ENCODE peak calls at places on chromosomes 11 and 22, in four cellular contexts. H is GM12878, O is K562, P is HepG2. Z is an unnamed sample.

GRCh38 chr11:128628343-128628673 is 41.0 kb upstream of the ETS1 start:
- DNase-seq in H (no peak), O (no peak), P (no peak), Z (no peak)

GRCh38 chr22:20128902-20129746 is 2.5 kb upstream of the ZDHHC8 start:
- DNase-seq in H (no peak), O (peak; percentile 90), P (peak; percentile 49), Z (no peak)

GRCh38 chr22:44723801-44724200 is 21.8 kb downstream of the PRR5 start:
- DNase-seq in H (peak; percentile 21), O (no peak), P (peak; percentile 34), Z (peak; percentile 64)

GRCh38 chr11:12723410-12724297 is 49.4 kb downstream of the TEAD1 start:
- DNase-seq in H (no peak), O (no peak), P (peak; percentile 73), Z (peak; percentile 79)

GRCh38 chr11:110337570-110338193 is 41.3 kb upstream of the RDX start:
- DNase-seq in H (no peak), O (no peak), P (no peak), Z (peak; percentile 76)

GRCh38 chr11:117730256-117730800 is 66.7 kb downstream of the DSCAML1 start:
- DNase-seq in H (no peak), O (no peak), P (no peak), Z (no peak)

GRCh38 chr11:2932850-2933251 is 3.6 kb upstream of the PHLDA2 start:
- DNase-seq in H (no peak), O (no peak), P (no peak), Z (no peak)

GRCh38 chr22:39268645-39269044 is 23.9 kb upstream of the PDGFB start:
- DNase-seq in H (no peak), O (no peak), P (no peak), Z (no peak)

GRCh38 chr11:13149991-13150390 is 127.6 kb upstream of the BMAL1 start:
- DNase-seq in H (no peak), O (no peak), P (no peak), Z (no peak)

GRCh38 chr22:39809772-39810557 is 83.6 kb downstream of the ENTHD1 start:
- DNase-seq in H (no peak), O (no peak), P (no peak), Z (no peak)

GRCh38 chr11:6927030-6927617 is 898 bp downstream of the ZNF215 start:
- DNase-seq in H (peak; percentile 7), O (no peak), P (no peak), Z (peak; percentile 10)

DNA sequence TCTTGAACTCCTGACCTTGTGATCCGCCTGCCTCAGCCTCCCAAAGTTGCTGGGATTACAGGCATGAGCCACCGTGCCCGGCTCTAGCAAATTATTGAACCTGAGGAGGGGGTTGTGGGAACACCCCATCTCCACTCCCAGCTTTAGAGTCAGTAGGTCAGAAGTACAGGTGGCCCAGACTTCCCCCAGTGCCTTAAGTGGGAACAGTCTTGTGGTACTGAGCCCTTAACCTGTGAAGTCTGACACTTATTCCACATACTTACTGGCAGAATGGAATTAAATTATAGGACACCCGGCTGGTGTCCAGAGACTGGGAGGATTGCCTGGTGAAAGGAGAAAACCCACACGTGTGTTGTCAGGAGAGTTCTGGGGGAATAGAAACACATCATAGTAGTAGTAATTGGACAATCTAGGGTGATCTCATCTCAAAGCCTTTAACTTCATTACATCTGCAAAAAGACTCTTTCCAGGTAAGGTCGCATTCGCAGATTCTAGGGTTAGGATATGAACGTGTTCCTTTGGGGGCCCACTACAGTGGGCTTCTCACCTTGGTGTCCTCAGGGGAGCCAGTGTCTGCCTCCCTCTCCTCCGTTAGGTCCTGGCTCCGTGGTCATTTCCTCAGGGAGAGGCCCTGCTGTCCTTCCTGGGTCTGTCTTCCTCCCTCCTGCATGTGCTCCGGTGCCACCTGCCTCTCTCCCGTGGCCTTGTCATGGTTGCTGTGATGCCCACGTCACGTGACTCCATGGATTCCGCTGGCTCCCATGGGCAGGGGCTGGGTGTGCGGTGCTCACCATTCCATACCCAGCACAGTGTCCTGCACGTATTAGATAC is 63.8 kb downstream of the BCR start:
- DNase-seq in H (no peak), O (no peak), P (no peak), Z (no peak)
- TF ChIP-seq EZH2 in H (no peak), O (no peak), P (no peak), Z (no peak)

DNA sequence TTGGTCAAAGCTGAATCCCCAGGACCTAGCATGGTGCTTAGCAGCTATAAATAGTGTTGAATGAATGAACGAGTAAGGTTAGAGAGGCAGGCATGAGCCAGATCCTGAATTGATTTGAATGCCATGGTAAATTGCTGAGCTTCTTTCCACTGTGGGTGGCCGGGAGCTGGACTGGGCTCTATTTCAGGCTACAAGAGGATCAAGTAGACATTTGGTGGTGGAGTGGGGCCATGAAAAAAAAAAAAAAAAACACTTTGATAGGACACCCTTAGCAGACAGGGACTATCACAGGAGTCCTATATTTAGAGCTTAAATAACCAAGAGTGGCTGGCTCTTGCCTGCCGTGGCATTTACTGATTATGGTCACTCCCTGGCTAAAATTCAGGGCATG is 77.6 kb downstream of the MIAT start:
- DNase-seq in H (no peak), O (no peak), P (no peak), Z (no peak)
- TF ChIP-seq ZBTB33 in H (no peak), O (no peak), P (no peak), Z (no peak)

DNA sequence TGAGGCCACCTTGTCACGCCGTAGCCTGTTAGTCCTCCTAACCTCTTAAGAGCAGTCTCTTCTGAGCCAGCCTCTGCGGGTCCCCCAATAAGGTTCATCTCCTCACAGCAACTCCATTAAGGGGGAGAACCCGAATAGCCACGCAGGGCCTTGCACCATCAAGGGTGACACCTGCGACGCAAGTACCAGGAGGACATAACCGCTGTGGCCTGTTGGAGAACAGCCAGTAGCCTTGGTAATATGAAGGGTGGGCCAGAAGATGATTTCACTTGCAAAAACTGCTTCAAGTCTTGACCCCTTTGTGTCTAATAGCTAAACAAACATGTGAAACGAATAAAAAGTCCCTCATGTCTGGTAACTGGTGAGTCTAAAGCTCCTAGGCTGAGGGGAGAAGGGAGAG is 14.8 kb downstream of the ARFGAP2 start:
- DNase-seq in H (no peak), O (no peak), P (no peak), Z (no peak)
- TF ChIP-seq CTCF in H (no peak), O (no peak), P (no peak), Z (no peak)

DNA sequence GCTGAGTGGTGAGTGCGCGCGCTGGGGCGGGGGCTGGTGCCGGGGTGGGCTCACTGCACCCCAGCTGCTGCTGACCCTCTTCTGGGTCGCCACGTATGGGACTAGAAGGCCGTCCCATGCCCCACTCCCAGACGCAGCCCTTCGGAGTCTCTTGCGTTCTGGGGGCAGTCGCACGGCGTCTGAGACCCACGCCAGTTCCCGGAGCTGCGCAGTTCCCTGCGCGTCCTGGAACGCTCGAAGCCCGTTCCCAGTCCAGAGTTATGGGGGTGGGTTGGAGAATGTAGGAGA is 345 bp downstream of the LAYN start:
- DNase-seq in H (no peak), O (no peak), P (no peak), Z (no peak)
- TF ChIP-seq EZH2 in H (no peak), O (no peak), P (no peak), Z (no peak)

GRCh38 chr22:42074846-42075245 is 798 bp downstream of the PHETA2 start:
- DNase-seq in H (no peak), O (no peak), P (no peak), Z (no peak)

GRCh38 chr22:42075277-42075676 is 1.2 kb downstream of the PHETA2 start:
- DNase-seq in H (no peak), O (no peak), P (no peak), Z (no peak)

GRCh38 chr22:42073568-42074152 is 388 bp upstream of the PHETA2 start:
- DNase-seq in H (no peak), O (no peak), P (no peak), Z (no peak)

GRCh38 chr22:42072606-42073330 is 1.3 kb upstream of the PHETA2 start:
- DNase-seq in H (no peak), O (no peak), P (no peak), Z (no peak)

GRCh38 chr22:42074153-42074750 is at the start of gene PHETA2:
- DNase-seq in H (no peak), O (no peak), P (no peak), Z (no peak)
- TF ChIP-seq ZBTB33 in H (no peak), O (no peak), P (no peak), Z (no peak)

GRCh38 chr11:74840486-74840885 is 91.8 kb downstream of the RNF169 start:
- DNase-seq in H (no peak), O (no peak), P (no peak), Z (no peak)
- TF ChIP-seq CTCF in H (no peak), O (no peak), P (no peak), Z (no peak)

GRCh38 chr22:49850959-49851815 is 2.5 kb upstream of the ZBED4 start:
- DNase-seq in H (no peak), O (no peak), P (no peak), Z (no peak)
- TF ChIP-seq EZH2 in H (no peak), O (no peak), P (no peak), Z (no peak)

DNA sequence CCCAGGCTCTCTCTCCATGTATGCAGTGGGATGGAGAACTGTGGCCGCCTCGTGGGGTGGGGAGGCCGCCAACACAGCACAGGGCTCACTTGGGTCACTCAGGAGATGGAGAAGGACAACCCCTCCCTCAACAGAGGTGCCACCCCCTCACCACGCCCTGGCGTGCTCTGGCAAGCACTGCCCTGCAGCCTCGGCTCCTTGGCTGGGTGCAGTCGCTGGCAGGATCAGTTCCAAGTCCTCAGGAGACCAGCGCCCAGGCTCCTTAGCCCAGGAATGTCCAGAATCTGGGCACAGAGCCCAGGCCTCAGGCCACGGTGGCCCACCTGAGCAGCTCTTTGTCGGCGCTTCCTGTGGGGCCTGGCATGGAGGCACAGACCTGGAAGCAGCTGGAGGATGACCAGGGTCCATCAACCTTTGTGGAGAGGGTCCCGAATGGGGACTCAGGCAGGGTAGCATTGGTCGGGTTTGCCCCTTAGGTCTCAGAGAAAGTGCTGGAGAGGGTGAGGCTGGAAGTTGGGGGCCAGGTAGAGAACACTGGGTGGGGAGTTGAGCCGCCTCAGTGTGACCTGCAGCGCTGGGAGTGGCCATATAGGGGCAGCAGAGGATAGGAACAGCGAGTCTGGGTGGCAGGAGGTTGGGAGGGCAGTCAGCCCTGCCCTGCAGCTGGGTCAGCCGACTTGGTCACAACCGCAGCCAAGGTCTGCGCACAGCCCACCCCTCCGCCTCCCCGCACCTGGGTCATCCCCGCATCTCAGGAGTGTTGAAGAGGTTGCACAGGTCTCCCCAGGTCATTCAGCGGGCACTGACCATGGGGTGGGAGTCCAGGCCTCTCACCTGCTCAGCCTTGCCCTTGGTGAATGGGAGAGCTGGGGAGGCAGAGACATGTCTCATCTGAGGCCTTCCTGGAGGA is 8.2 kb downstream of the SUSD2 start:
- DNase-seq in H (no peak), O (peak; percentile 68), P (peak; percentile 52), Z (no peak)
- TF ChIP-seq ZBTB33 in H (no peak), O (no peak), P (no peak), Z (no peak)